ENCODE peak calls at places on chromosome 7, in five cellular contexts. One of them, this sample, is unnamed.

GRCh38 chr7:80186721-80187120 is 52.1 kb downstream of the GNAI1 start:
- DNase-seq in MM.1S: no peak
- DNase-seq in retina: no peak
- DNase-seq in NCI-H226: no peak
- DNase-seq in immature natural killer cell: no peak
- DNase-seq in this sample: no peak

GRCh38 chr7:7850150-7850549 is 118.4 kb upstream of the GLCCI1 start:
- DNase-seq in MM.1S: no peak
- DNase-seq in retina: no peak
- DNase-seq in NCI-H226: no peak
- DNase-seq in immature natural killer cell: no peak
- DNase-seq in this sample: no peak

GRCh38 chr7:121049028-121049791 is 60.7 kb downstream of the CPED1 start:
- DNase-seq in MM.1S: no peak
- DNase-seq in retina: no peak
- DNase-seq in NCI-H226: no peak
- DNase-seq in immature natural killer cell: no peak
- DNase-seq in this sample: no peak

GRCh38 chr7:151491859-151492258 is 27.8 kb downstream of the RHEB start:
- DNase-seq in MM.1S: no peak
- DNase-seq in retina: no peak
- DNase-seq in NCI-H226: peak
- DNase-seq in immature natural killer cell: no peak
- DNase-seq in this sample: no peak

GRCh38 chr7:16739863-16740622 is 13.5 kb upstream of the TSPAN13 start:
- DNase-seq in MM.1S: no peak
- DNase-seq in retina: no peak
- DNase-seq in NCI-H226: peak
- DNase-seq in immature natural killer cell: no peak
- DNase-seq in this sample: no peak

GRCh38 chr7:88306590-88307048 is at the start of gene STEAP4:
- DNase-seq in MM.1S: no peak
- DNase-seq in retina: peak
- DNase-seq in NCI-H226: no peak
- DNase-seq in immature natural killer cell: no peak
- DNase-seq in this sample: peak

GRCh38 chr7:69661342-69661741 is 63.1 kb downstream of the AUTS2 start:
- DNase-seq in MM.1S: no peak
- DNase-seq in retina: no peak
- DNase-seq in NCI-H226: no peak
- DNase-seq in immature natural killer cell: no peak
- DNase-seq in this sample: no peak

GRCh38 chr7:151773795-151774194 is 103.1 kb downstream of the PRKAG2 start:
- DNase-seq in MM.1S: no peak
- DNase-seq in retina: no peak
- DNase-seq in NCI-H226: no peak
- DNase-seq in immature natural killer cell: no peak
- DNase-seq in this sample: no peak

GRCh38 chr7:105916603-105917002 is 40.2 kb upstream of the ATXN7L1 start:
- DNase-seq in MM.1S: no peak
- DNase-seq in retina: no peak
- DNase-seq in NCI-H226: no peak
- DNase-seq in immature natural killer cell: no peak
- DNase-seq in this sample: no peak

GRCh38 chr7:30838008-30838407 is 66.8 kb downstream of the MINDY4 start:
- DNase-seq in MM.1S: no peak
- DNase-seq in retina: no peak
- DNase-seq in NCI-H226: no peak
- DNase-seq in immature natural killer cell: no peak
- DNase-seq in this sample: no peak

GRCh38 chr7:18829518-18830252 is 287.8 kb downstream of the TWIST1 start:
- DNase-seq in MM.1S: no peak
- DNase-seq in retina: no peak
- DNase-seq in NCI-H226: peak
- DNase-seq in immature natural killer cell: no peak
- DNase-seq in this sample: no peak

GRCh38 chr7:1900847-1901246 is 230.8 kb downstream of the ELFN1 start:
- DNase-seq in MM.1S: no peak
- DNase-seq in retina: no peak
- DNase-seq in NCI-H226: no peak
- DNase-seq in immature natural killer cell: no peak
- DNase-seq in this sample: peak

GRCh38 chr7:28748934-28749584 is 209.1 kb downstream of the TRIL start:
- DNase-seq in MM.1S: no peak
- DNase-seq in retina: no peak
- DNase-seq in NCI-H226: peak
- DNase-seq in immature natural killer cell: no peak
- DNase-seq in this sample: no peak

GRCh38 chr7:11730725-11731124 is 101.3 kb downstream of the THSD7A start:
- DNase-seq in MM.1S: no peak
- DNase-seq in retina: no peak
- DNase-seq in NCI-H226: no peak
- DNase-seq in immature natural killer cell: no peak
- DNase-seq in this sample: no peak

GRCh38 chr7:47893238-47893637 is 55.0 kb downstream of the PKD1L1 start:
- DNase-seq in MM.1S: no peak
- DNase-seq in retina: no peak
- DNase-seq in NCI-H226: no peak
- DNase-seq in immature natural killer cell: no peak
- DNase-seq in this sample: no peak

GRCh38 chr7:148738737-148739535 is 40.2 kb downstream of the CUL1 start:
- DNase-seq in MM.1S: no peak
- DNase-seq in retina: no peak
- DNase-seq in NCI-H226: no peak
- DNase-seq in immature natural killer cell: no peak
- DNase-seq in this sample: no peak

GRCh38 chr7:11858026-11858425 is 26.0 kb upstream of the THSD7A start:
- DNase-seq in MM.1S: no peak
- DNase-seq in retina: no peak
- DNase-seq in NCI-H226: no peak
- DNase-seq in immature natural killer cell: no peak
- DNase-seq in this sample: no peak

GRCh38 chr7:106217089-106217542 is 67.7 kb downstream of the NAMPT start:
- DNase-seq in MM.1S: no peak
- DNase-seq in retina: no peak
- DNase-seq in NCI-H226: peak
- DNase-seq in immature natural killer cell: no peak
- DNase-seq in this sample: peak

GRCh38 chr7:2231992-2232765 is 566 bp downstream of the MAD1L1 start:
- DNase-seq in MM.1S: peak
- DNase-seq in retina: no peak
- DNase-seq in NCI-H226: no peak
- DNase-seq in immature natural killer cell: peak
- DNase-seq in this sample: peak